ENCODE peak calls at places on chromosome 1, in four cellular contexts. One of them, this sample, is unnamed. For H3K4me1, the result is how much of the 10 kb centered on the place peaks cover.

GRCh38 chr1:110581637-110582036 is 24.5 kb downstream of the KCNA2 start:
- DNase-seq in fibroblast of lung: no peak
- DNase-seq in Peyer's patch: no peak
- DNase-seq in cardiac muscle cell: no peak
- DNase-seq in this sample: no peak

GRCh38 chr1:31714442-31715096 is 10.8 kb upstream of the COL16A1 start:
- DNase-seq in fibroblast of lung: peak
- DNase-seq in Peyer's patch: peak
- DNase-seq in cardiac muscle cell: peak
- DNase-seq in this sample: peak

GRCh38 chr1:159756397-159756796 is 24.4 kb upstream of the DUSP23 start:
- DNase-seq in fibroblast of lung: no peak
- DNase-seq in Peyer's patch: no peak
- DNase-seq in cardiac muscle cell: no peak
- DNase-seq in this sample: no peak

GRCh38 chr1:2493218-2493617 is 17.1 kb downstream of the PLCH2 start:
- DNase-seq in fibroblast of lung: no peak
- DNase-seq in Peyer's patch: no peak
- DNase-seq in cardiac muscle cell: no peak
- DNase-seq in this sample: no peak

GRCh38 chr1:200429221-200429751 is 19.4 kb upstream of the ZNF281 start:
- DNase-seq in fibroblast of lung: peak
- DNase-seq in Peyer's patch: no peak
- DNase-seq in cardiac muscle cell: no peak
- DNase-seq in this sample: peak

GRCh38 chr1:12581179-12581578 is 36.8 kb downstream of the DHRS3 start:
- DNase-seq in fibroblast of lung: no peak
- DNase-seq in Peyer's patch: no peak
- DNase-seq in cardiac muscle cell: no peak
- DNase-seq in this sample: no peak

GRCh38 chr1:162488219-162488618 is 9.4 kb upstream of the UHMK1 start:
- DNase-seq in fibroblast of lung: no peak
- DNase-seq in Peyer's patch: no peak
- DNase-seq in cardiac muscle cell: no peak
- DNase-seq in this sample: no peak

GRCh38 chr1:171877711-171878110 is 36.4 kb downstream of the DNM3 start:
- DNase-seq in fibroblast of lung: no peak
- DNase-seq in Peyer's patch: no peak
- DNase-seq in cardiac muscle cell: no peak
- DNase-seq in this sample: no peak

GRCh38 chr1:245188350-245188749 is 33.6 kb downstream of the KIF26B start:
- DNase-seq in fibroblast of lung: no peak
- DNase-seq in Peyer's patch: no peak
- DNase-seq in cardiac muscle cell: no peak
- DNase-seq in this sample: no peak

GRCh38 chr1:147748687-147749350 is 11.6 kb downstream of the GJA5 start:
- DNase-seq in fibroblast of lung: no peak
- DNase-seq in Peyer's patch: no peak
- DNase-seq in cardiac muscle cell: peak
- DNase-seq in this sample: no peak

GRCh38 chr1:164702216-164702615 is 143.2 kb downstream of the PBX1 start:
- DNase-seq in fibroblast of lung: peak
- DNase-seq in Peyer's patch: no peak
- DNase-seq in cardiac muscle cell: no peak
- DNase-seq in this sample: no peak

GRCh38 chr1:65650682-65651081 is 142.0 kb upstream of the PDE4B start:
- DNase-seq in fibroblast of lung: no peak
- DNase-seq in Peyer's patch: no peak
- DNase-seq in cardiac muscle cell: no peak
- DNase-seq in this sample: no peak

GRCh38 chr1:59223213-59223612 is 73.7 kb upstream of the FGGY start:
- DNase-seq in fibroblast of lung: no peak
- DNase-seq in Peyer's patch: no peak
- DNase-seq in cardiac muscle cell: no peak
- DNase-seq in this sample: no peak

GRCh38 chr1:212255705-212256307 is 29.4 kb upstream of the PPP2R5A start:
- DNase-seq in fibroblast of lung: peak
- DNase-seq in Peyer's patch: peak
- DNase-seq in cardiac muscle cell: no peak
- DNase-seq in this sample: no peak

GRCh38 chr1:78716186-78716585 is 66.6 kb downstream of the IFI44 start:
- DNase-seq in fibroblast of lung: peak
- DNase-seq in Peyer's patch: no peak
- DNase-seq in cardiac muscle cell: no peak
- DNase-seq in this sample: no peak

GRCh38 chr1:78048446-78048845 is 2.7 kb downstream of the GIPC2 start:
- DNase-seq in fibroblast of lung: no peak
- DNase-seq in Peyer's patch: no peak
- DNase-seq in cardiac muscle cell: no peak
- DNase-seq in this sample: no peak

GRCh38 chr1:61389926-61390845 is 307.8 kb downstream of the NFIA start:
- DNase-seq in fibroblast of lung: no peak
- DNase-seq in Peyer's patch: no peak
- DNase-seq in cardiac muscle cell: no peak
- DNase-seq in this sample: no peak

GRCh38 chr1:201916649-201917249 is 28.1 kb downstream of the SHISA4 start:
- DNase-seq in fibroblast of lung: peak
- DNase-seq in Peyer's patch: peak
- DNase-seq in cardiac muscle cell: peak
- DNase-seq in this sample: peak

GRCh38 chr1:32380061-32380460 is 14.2 kb downstream of the BSDC1 start:
- DNase-seq in fibroblast of lung: no peak
- DNase-seq in Peyer's patch: no peak
- DNase-seq in cardiac muscle cell: no peak
- DNase-seq in this sample: no peak

GRCh38 chr1:85587846-85588245 is 7.3 kb downstream of the CCN1 start:
- DNase-seq in fibroblast of lung: no peak
- DNase-seq in Peyer's patch: no peak
- DNase-seq in cardiac muscle cell: no peak
- DNase-seq in this sample: no peak

GRCh38 chr1:234722904-234723588 is 113.1 kb upstream of the IRF2BP2 start:
- DNase-seq in fibroblast of lung: peak
- DNase-seq in Peyer's patch: no peak
- DNase-seq in cardiac muscle cell: no peak
- DNase-seq in this sample: peak

GRCh38 chr1:217272385-217272784 is 358.5 kb downstream of the GPATCH2 start:
- DNase-seq in fibroblast of lung: peak
- DNase-seq in Peyer's patch: no peak
- DNase-seq in cardiac muscle cell: no peak
- DNase-seq in this sample: no peak

GRCh38 chr1:222880586-222880985 is 65.7 kb downstream of the DISP1 start:
- DNase-seq in fibroblast of lung: peak
- DNase-seq in Peyer's patch: no peak
- DNase-seq in cardiac muscle cell: no peak
- DNase-seq in this sample: no peak

GRCh38 chr1:209850342-209850979 is 22.7 kb downstream of the UTP25 start:
- DNase-seq in fibroblast of lung: peak
- DNase-seq in Peyer's patch: peak
- DNase-seq in cardiac muscle cell: peak
- DNase-seq in this sample: peak

GRCh38 chr1:67618285-67619018 is 66.5 kb upstream of the GADD45A start:
- DNase-seq in fibroblast of lung: peak
- DNase-seq in Peyer's patch: no peak
- DNase-seq in cardiac muscle cell: no peak
- DNase-seq in this sample: no peak

GRCh38 chr1:115063238-115063901 is 25.9 kb downstream of the TSPAN2 start:
- DNase-seq in fibroblast of lung: no peak
- DNase-seq in Peyer's patch: no peak
- DNase-seq in cardiac muscle cell: no peak
- DNase-seq in this sample: no peak

GRCh38 chr1:100704473-100704872 is 15.1 kb upstream of the VCAM1 start:
- DNase-seq in fibroblast of lung: no peak
- DNase-seq in Peyer's patch: no peak
- DNase-seq in cardiac muscle cell: no peak
- DNase-seq in this sample: no peak

GRCh38 chr1:211610779-211611556 is 32.0 kb upstream of the SLC30A1 start:
- DNase-seq in fibroblast of lung: peak
- DNase-seq in Peyer's patch: no peak
- DNase-seq in cardiac muscle cell: no peak
- DNase-seq in this sample: no peak

GRCh38 chr1:88655685-88656299 is 28.3 kb upstream of the PKN2 start:
- DNase-seq in fibroblast of lung: peak
- DNase-seq in Peyer's patch: no peak
- DNase-seq in cardiac muscle cell: peak
- DNase-seq in this sample: peak

GRCh38 chr1:31652891-31653489 is 8.3 kb upstream of the PEF1 start:
- DNase-seq in fibroblast of lung: no peak
- DNase-seq in Peyer's patch: no peak
- DNase-seq in cardiac muscle cell: no peak
- DNase-seq in this sample: no peak

GRCh38 chr1:6185635-6186382 is 5.7 kb upstream of the CHD5 start:
- DNase-seq in fibroblast of lung: peak
- DNase-seq in Peyer's patch: no peak
- DNase-seq in cardiac muscle cell: peak
- DNase-seq in this sample: peak

GRCh38 chr1:26067432-26067911 is at the start of gene TRIM63:
- DNase-seq in fibroblast of lung: no peak
- DNase-seq in Peyer's patch: no peak
- DNase-seq in cardiac muscle cell: peak
- DNase-seq in this sample: peak

GRCh38 chr1:45557422-45557944 is 6.9 kb downstream of the AKR1A1 start:
- DNase-seq in fibroblast of lung: no peak
- DNase-seq in Peyer's patch: no peak
- DNase-seq in cardiac muscle cell: no peak
- DNase-seq in this sample: peak

GRCh38 chr1:109105881-109106280 is 8.0 kb upstream of the ELAPOR1 start:
- DNase-seq in fibroblast of lung: no peak
- DNase-seq in Peyer's patch: no peak
- DNase-seq in cardiac muscle cell: no peak
- DNase-seq in this sample: no peak
- H3K4me3 ChIP-seq in fibroblast of lung: no peak
- H3K4me3 ChIP-seq in Peyer's patch: no peak
- H3K4me3 ChIP-seq in cardiac muscle cell: no peak
- H3K4me3 ChIP-seq in this sample: no peak

GRCh38 chr1:41733725-41734124 is 185.0 kb downstream of the HIVEP3 start:
- DNase-seq in fibroblast of lung: no peak
- DNase-seq in Peyer's patch: no peak
- DNase-seq in cardiac muscle cell: no peak
- DNase-seq in this sample: no peak

GRCh38 chr1:41733021-41733420 is 185.7 kb downstream of the HIVEP3 start:
- DNase-seq in fibroblast of lung: no peak
- DNase-seq in Peyer's patch: no peak
- DNase-seq in cardiac muscle cell: no peak
- DNase-seq in this sample: no peak

GRCh38 chr1:41735587-41736290 is 183.0 kb downstream of the HIVEP3 start:
- DNase-seq in fibroblast of lung: no peak
- DNase-seq in Peyer's patch: no peak
- DNase-seq in cardiac muscle cell: peak
- DNase-seq in this sample: no peak

GRCh38 chr1:41735139-41735538 is 183.6 kb downstream of the HIVEP3 start:
- DNase-seq in fibroblast of lung: no peak
- DNase-seq in Peyer's patch: no peak
- DNase-seq in cardiac muscle cell: no peak
- DNase-seq in this sample: no peak

GRCh38 chr1:41734201-41734915 is 184.4 kb downstream of the HIVEP3 start:
- DNase-seq in fibroblast of lung: no peak
- DNase-seq in Peyer's patch: no peak
- DNase-seq in cardiac muscle cell: no peak
- DNase-seq in this sample: no peak
- H3K4me1 ChIP-seq in fibroblast of lung: under half
- H3K4me1 ChIP-seq in Peyer's patch: under half
- H3K4me1 ChIP-seq in cardiac muscle cell: under half
- H3K4me1 ChIP-seq in this sample: under half

GRCh38 chr1:27630859-27631491 is 4.0 kb downstream of the FGR start:
- DNase-seq in fibroblast of lung: no peak
- DNase-seq in Peyer's patch: peak
- DNase-seq in cardiac muscle cell: no peak
- DNase-seq in this sample: no peak
- H3K27ac ChIP-seq in fibroblast of lung: no peak
- H3K27ac ChIP-seq in Peyer's patch: peak
- H3K27ac ChIP-seq in cardiac muscle cell: no peak
- H3K27ac ChIP-seq in this sample: no peak

GRCh38 chr1:15412488-15412800 is 2.8 kb downstream of the EFHD2 start:
- DNase-seq in fibroblast of lung: no peak
- DNase-seq in Peyer's patch: no peak
- DNase-seq in cardiac muscle cell: no peak
- DNase-seq in this sample: no peak
- H3K4me3 ChIP-seq in fibroblast of lung: no peak
- H3K4me3 ChIP-seq in Peyer's patch: no peak
- H3K4me3 ChIP-seq in cardiac muscle cell: no peak
- H3K4me3 ChIP-seq in this sample: peak

GRCh38 chr1:205672395-205672889 is 7.9 kb downstream of the SLC45A3 start:
- DNase-seq in fibroblast of lung: no peak
- DNase-seq in Peyer's patch: no peak
- DNase-seq in cardiac muscle cell: no peak
- DNase-seq in this sample: no peak

GRCh38 chr1:205670611-205671430 is 9.5 kb downstream of the SLC45A3 start:
- DNase-seq in fibroblast of lung: no peak
- DNase-seq in Peyer's patch: no peak
- DNase-seq in cardiac muscle cell: peak
- DNase-seq in this sample: peak

GRCh38 chr1:205670143-205670431 is 10.2 kb downstream of the SLC45A3 start:
- DNase-seq in fibroblast of lung: no peak
- DNase-seq in Peyer's patch: no peak
- DNase-seq in cardiac muscle cell: no peak
- DNase-seq in this sample: no peak

GRCh38 chr1:205675247-205675646 is 5.1 kb downstream of the SLC45A3 start:
- DNase-seq in fibroblast of lung: no peak
- DNase-seq in Peyer's patch: no peak
- DNase-seq in cardiac muscle cell: no peak
- DNase-seq in this sample: no peak

GRCh38 chr1:205672929-205673328 is 7.4 kb downstream of the SLC45A3 start:
- DNase-seq in fibroblast of lung: no peak
- DNase-seq in Peyer's patch: no peak
- DNase-seq in cardiac muscle cell: no peak
- DNase-seq in this sample: no peak
- H3K4me1 ChIP-seq in fibroblast of lung: under half
- H3K4me1 ChIP-seq in Peyer's patch: under half
- H3K4me1 ChIP-seq in cardiac muscle cell: under half
- H3K4me1 ChIP-seq in this sample: under half

GRCh38 chr1:42689912-42690311 is 7.7 kb downstream of the YBX1 start:
- DNase-seq in fibroblast of lung: no peak
- DNase-seq in Peyer's patch: no peak
- DNase-seq in cardiac muscle cell: no peak
- DNase-seq in this sample: no peak

GRCh38 chr1:42692461-42692860 is 10.2 kb downstream of the YBX1 start:
- DNase-seq in fibroblast of lung: no peak
- DNase-seq in Peyer's patch: no peak
- DNase-seq in cardiac muscle cell: no peak
- DNase-seq in this sample: no peak

GRCh38 chr1:42692941-42693340 is 10.7 kb downstream of the YBX1 start:
- DNase-seq in fibroblast of lung: no peak
- DNase-seq in Peyer's patch: no peak
- DNase-seq in cardiac muscle cell: no peak
- DNase-seq in this sample: no peak

GRCh38 chr1:42690477-42691156 is 8.4 kb downstream of the YBX1 start:
- DNase-seq in fibroblast of lung: no peak
- DNase-seq in Peyer's patch: no peak
- DNase-seq in cardiac muscle cell: no peak
- DNase-seq in this sample: no peak

GRCh38 chr1:42691157-42691498 is 8.9 kb downstream of the YBX1 start:
- DNase-seq in fibroblast of lung: no peak
- DNase-seq in Peyer's patch: no peak
- DNase-seq in cardiac muscle cell: no peak
- DNase-seq in this sample: no peak
- H3K27ac ChIP-seq in fibroblast of lung: no peak
- H3K27ac ChIP-seq in Peyer's patch: no peak
- H3K27ac ChIP-seq in cardiac muscle cell: no peak
- H3K27ac ChIP-seq in this sample: no peak

This sample was measured in SJCRH30.